ENCODE peak calls at places on chromosomes 2 and 18, in four cellular contexts. N is HEK293T, K is SW 1271, R is MCF 10A. X is an unnamed sample.

GRCh38 chr2:162067596-162067995 is 6.4 kb downstream of the DPP4 start:
- DNase-seq in N (no peak), K (no peak), R (no peak), X (no peak)

GRCh38 chr2:10944799-10945198 is 33.1 kb downstream of the KCNF1 start:
- DNase-seq in N (no peak), K (no peak), R (no peak), X (no peak)

GRCh38 chr18:34467059-34467458 is 242.3 kb upstream of the NOL4 start:
- DNase-seq in N (no peak), K (no peak), R (peak), X (no peak)

GRCh38 chr2:28325567-28326468 is 66.8 kb upstream of the FOSL2 start:
- DNase-seq in N (no peak), K (no peak), R (peak), X (peak)

GRCh38 chr2:31401580-31401979 is 13.0 kb downstream of the XDH start:
- DNase-seq in N (no peak), K (peak), R (peak), X (peak)

GRCh38 chr2:108388045-108388444 is 10.3 kb downstream of the SULT1C4 start:
- DNase-seq in N (no peak), K (no peak), R (no peak), X (no peak)

GRCh38 chr2:166972418-166972817 is 84.1 kb downstream of the XIRP2 start:
- DNase-seq in N (no peak), K (no peak), R (no peak), X (no peak)

GRCh38 chr2:10620481-10620880 is 69.3 kb downstream of the NOL10 start:
- DNase-seq in N (no peak), K (no peak), R (peak), X (no peak)

GRCh38 chr2:134306521-134306920 is 52.6 kb downstream of the MGAT5 start:
- DNase-seq in N (no peak), K (no peak), R (peak), X (no peak)

GRCh38 chr18:58544616-58545337 is 84.1 kb downstream of the ALPK2 start:
- DNase-seq in N (no peak), K (no peak), R (no peak), X (no peak)

GRCh38 chr2:22784586-22784985 is 600.4 kb upstream of the KLHL29 start:
- DNase-seq in N (no peak), K (no peak), R (no peak), X (no peak)

GRCh38 chr2:229133155-229133772 is 137.8 kb downstream of the PID1 start:
- DNase-seq in N (peak), K (peak), R (peak), X (peak)

GRCh38 chr2:207432471-207432870 is 97.3 kb upstream of the CREB1 start:
- DNase-seq in N (no peak), K (no peak), R (no peak), X (no peak)

GRCh38 chr2:119749405-119750066 is 10.2 kb upstream of the PTPN4 start:
- DNase-seq in N (no peak), K (no peak), R (peak), X (no peak)

GRCh38 chr2:166314022-166314759 is 61.6 kb downstream of the SCN9A start:
- DNase-seq in N (no peak), K (no peak), R (peak), X (no peak)

GRCh38 chr18:35581555-35582309 is at the start of gene GALNT1:
- DNase-seq in N (peak), K (no peak), R (peak), X (peak)

GRCh38 chr2:101823849-101824248 is 126.3 kb downstream of the MAP4K4 start:
- DNase-seq in N (no peak), K (no peak), R (peak), X (no peak)

GRCh38 chr2:200860092-200860795 is 4.2 kb downstream of the CLK1 start:
- DNase-seq in N (no peak), K (no peak), R (no peak), X (no peak)

GRCh38 chr2:48107326-48107925 is 201.1 kb upstream of the FBXO11 start:
- DNase-seq in N (no peak), K (peak), R (peak), X (no peak)

GRCh38 chr2:128413718-128414341 is 95.2 kb upstream of the HS6ST1 start:
- DNase-seq in N (no peak), K (no peak), R (no peak), X (no peak)